ENCODE peak calls at places on chromosomes 2 and 18, in nine cellular contexts. Z, F, Y, I, G, D, K, T and H are unnamed samples. For H3K4me1, the result is how much of the 10 kb centered on the place peaks cover.

GRCh38 chr2:222872551-222872950 is 11.7 kb downstream of the ACSL3 start:
- DNase-seq in T (no peak), Z (no peak), F (no peak), I (no peak), G (no peak), Y (no peak), D (no peak), K (no peak), H (no peak)

GRCh38 chr2:26752636-26753035 is 11.4 kb upstream of the SLC35F6 start:
- DNase-seq in F (no peak), G (no peak), D (no peak), K (no peak), I (no peak), Z (no peak), Y (no peak), T (no peak), H (no peak)

GRCh38 chr2:35929551-35929950 is 426.0 kb upstream of the CRIM1 start:
- DNase-seq in K (no peak), T (no peak), G (no peak), F (no peak), D (no peak), Y (no peak), I (no peak), Z (no peak), H (no peak)

GRCh38 chr18:63224574-63224973 is 95.0 kb downstream of the BCL2 start:
- DNase-seq in D (no peak), I (no peak), Y (no peak), K (no peak), G (no peak), Z (no peak), T (no peak), F (no peak), H (no peak)

GRCh38 chr2:239343946-239344856 is 56.6 kb downstream of the HDAC4 start:
- DNase-seq in D (no peak), I (no peak), Z (no peak), T (no peak), F (no peak), K (no peak), Y (no peak), G (no peak), H (no peak)

GRCh38 chr2:239136762-239137161 is 264.1 kb downstream of the HDAC4 start:
- DNase-seq in I (no peak), K (no peak), F (no peak), D (no peak), Y (no peak), Z (no peak), T (no peak), G (no peak), H (no peak)

GRCh38 chr2:233223059-233223894 is 28.2 kb upstream of the ATG16L1 start:
- DNase-seq in K (no peak), G (no peak), Z (no peak), D (peak), I (no peak), F (no peak), Y (no peak), T (no peak), H (no peak)

GRCh38 chr2:234963785-234964615 is 12.2 kb downstream of the SH3BP4 start:
- DNase-seq in I (peak), G (no peak), T (no peak), K (no peak), F (no peak), D (no peak), Y (peak), Z (no peak), H (no peak)

GRCh38 chr2:231383701-231384435 is 11.6 kb upstream of the B3GNT7 start:
- DNase-seq in T (no peak), G (no peak), I (no peak), K (peak), D (no peak), F (no peak), Z (no peak), Y (no peak), H (no peak)

GRCh38 chr2:107187870-107188269 is 301.9 kb upstream of the ST6GAL2 start:
- DNase-seq in I (no peak), Z (no peak), K (no peak), Y (no peak), G (no peak), D (no peak), F (no peak), T (no peak), H (no peak)

GRCh38 chr18:44643004-44643403 is 37.7 kb upstream of the SETBP1 start:
- DNase-seq in K (no peak), T (no peak), F (no peak), D (no peak), Z (no peak), G (no peak), Y (no peak), I (no peak), H (no peak)

GRCh38 chr2:228535396-228535795 is 353.9 kb upstream of the SPHKAP start:
- DNase-seq in Z (no peak), F (no peak), D (no peak), G (no peak), K (no peak), T (no peak), Y (no peak), I (peak), H (no peak)

DNA sequence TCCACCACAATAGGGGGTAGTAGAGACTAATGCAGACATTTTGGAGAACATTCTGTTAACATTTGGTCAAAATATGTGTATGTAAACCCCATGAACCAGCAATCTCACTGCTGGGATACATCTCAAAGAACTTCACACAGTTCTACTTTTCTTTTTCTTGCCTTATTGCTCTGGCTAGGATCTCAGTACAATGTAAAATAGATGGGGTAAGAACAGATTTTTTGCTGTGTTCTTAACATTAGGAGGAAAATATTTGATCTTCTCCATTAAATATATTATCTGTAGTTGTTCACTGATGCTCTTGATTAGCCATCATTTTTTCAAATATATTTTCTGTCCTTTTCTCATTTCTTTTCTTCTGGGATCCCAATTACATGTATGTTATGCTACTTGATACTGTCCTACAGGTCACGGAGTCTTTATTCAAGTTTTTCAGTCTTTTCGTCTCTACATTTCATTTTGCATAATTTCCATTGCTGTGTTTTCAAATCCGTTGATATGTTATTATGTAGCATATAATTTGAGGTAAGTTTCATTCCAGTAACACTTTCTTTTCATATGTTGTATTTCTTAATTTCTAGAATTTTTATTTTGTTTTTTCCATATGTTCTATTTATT is 352.2 kb downstream of the ZNF521 start:
- DNase-seq in T (no peak), Z (no peak), G (no peak), Y (no peak), D (no peak), K (no peak), F (no peak), I (no peak), H (no peak)
- H3K4me1 ChIP-seq in T (under half), Z (under half), G (under half), Y (under half), D (under half), K (under half), F (under half), I (under half), H (under half)

GRCh38 chr2:180307096-180307495 is 300.0 kb upstream of the CWC22 start:
- DNase-seq in I (no peak), F (no peak), K (no peak), Z (no peak), D (no peak), Y (no peak), G (no peak), T (no peak), H (no peak)

DNA sequence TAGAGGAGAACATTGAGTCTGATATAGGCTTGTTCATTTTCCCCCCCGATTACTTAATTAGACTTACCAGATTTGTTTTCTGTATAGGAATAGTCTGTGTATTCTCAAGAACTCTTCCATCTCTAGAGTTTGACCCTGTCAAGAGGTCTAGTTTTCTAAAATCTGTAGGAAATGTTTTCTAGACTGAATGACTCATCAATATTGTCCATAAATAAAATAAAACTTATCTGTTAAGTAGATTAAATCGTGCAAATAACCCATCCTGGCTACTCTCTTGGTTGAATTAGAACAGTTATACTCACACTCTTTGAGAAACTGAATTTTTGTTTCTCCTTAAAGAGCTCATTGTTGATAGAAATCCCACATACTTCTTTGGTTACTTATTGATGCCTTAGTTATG is 299.2 kb upstream of the CWC22 start:
- DNase-seq in T (no peak), D (no peak), Y (no peak), F (no peak), G (no peak), K (no peak), I (no peak), Z (no peak), H (no peak)
- H3K4me1 ChIP-seq in T (under half), D (under half), Y (under half), F (under half), G (under half), K (under half), I (under half), Z (under half), H (under half)

GRCh38 chr2:237488295-237488694 is 1.2 kb downstream of the MLPH start:
- DNase-seq in F (no peak), K (no peak), Y (no peak), I (no peak), Z (no peak), D (no peak), T (no peak), G (no peak), H (no peak)
- H3K4me1 ChIP-seq in F (under half), K (under half), Y (under half), I (half or more), Z (under half), D (under half), T (under half), G (under half), H (under half)

DNA sequence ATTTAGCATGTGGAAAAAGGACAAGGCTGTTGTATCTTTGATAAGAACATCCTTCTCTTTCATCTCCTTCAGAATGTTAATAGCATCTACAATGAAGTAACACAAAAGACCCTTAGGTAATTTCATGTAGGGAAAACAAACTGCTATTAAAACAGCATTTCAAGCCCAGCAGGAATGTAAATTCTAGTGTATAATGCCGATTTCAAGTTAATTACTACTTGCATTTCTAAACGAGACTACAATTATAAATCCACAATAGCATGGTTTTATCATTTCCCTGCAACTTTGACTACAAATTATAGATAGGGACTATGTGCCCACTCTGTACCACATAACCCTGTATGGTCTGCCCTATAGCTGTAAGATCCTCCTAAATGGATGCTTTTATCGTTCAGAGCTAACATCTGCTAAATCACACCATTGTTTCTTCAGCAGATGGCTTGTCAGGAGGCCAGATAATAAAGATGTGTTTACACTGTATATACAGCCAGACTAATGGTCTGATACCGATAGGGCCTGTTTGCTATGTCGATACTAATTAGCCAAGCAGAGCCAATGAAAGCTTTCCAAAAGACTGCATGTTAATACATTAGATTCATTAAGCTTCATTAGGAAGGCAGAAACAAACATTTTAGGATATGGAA is 51.9 kb downstream of the LRPPRC start:
- DNase-seq in T (no peak), K (no peak), I (no peak), Y (no peak), Z (no peak), G (no peak), D (no peak), F (no peak), H (no peak)
- H3K4me1 ChIP-seq in T (under half), K (under half), I (under half), Y (under half), Z (under half), G (under half), D (under half), F (under half), H (under half)

DNA sequence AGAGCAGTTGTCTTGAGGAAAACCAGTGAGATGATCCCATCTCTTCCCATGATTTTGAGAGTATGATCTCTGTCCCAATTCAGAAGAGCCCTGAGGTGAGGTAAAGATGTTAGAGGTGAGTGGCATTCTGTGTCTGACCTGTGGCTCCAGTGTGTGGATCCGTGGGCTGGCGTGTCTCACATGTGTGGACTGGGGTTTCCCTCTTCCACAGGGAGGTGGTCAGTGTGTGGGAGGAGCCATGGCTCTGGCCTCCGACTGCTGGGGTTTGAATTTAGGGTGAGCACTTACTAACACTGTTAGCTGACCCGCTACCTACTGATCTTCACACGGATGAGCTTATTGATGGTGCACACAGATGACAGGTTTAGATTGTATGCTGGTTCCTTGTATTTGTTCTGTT is 31.2 kb downstream of the ASAP2 start:
- DNase-seq in K (peak), D (no peak), I (no peak), Z (no peak), T (no peak), F (no peak), Y (no peak), G (no peak), H (no peak)
- H3K4me1 ChIP-seq in K (half or more), D (under half), I (half or more), Z (half or more), T (under half), F (half or more), Y (under half), G (under half), H (under half)